ENCODE peak calls at places on chromosomes 6 and 20, in five cellular contexts. One of them, this sample, is unnamed.

GRCh38 chr20:2305946-2306345 is 10.1 kb downstream of the TGM3 start:
- DNase-seq in neural progenitor cell: peak; percentile 53
- DNase-seq in GM20000: no peak
- DNase-seq in neural crest cell: no peak
- DNase-seq in cardiac muscle cell: no peak
- DNase-seq in this sample: no peak

GRCh38 chr20:2330090-2330695 is 34.4 kb downstream of the TGM3 start:
- DNase-seq in neural progenitor cell: no peak
- DNase-seq in GM20000: no peak
- DNase-seq in neural crest cell: no peak
- DNase-seq in cardiac muscle cell: no peak
- DNase-seq in this sample: no peak

GRCh38 chr6:127938701-127939100 is 37.8 kb upstream of the THEMIS start:
- DNase-seq in neural progenitor cell: no peak
- DNase-seq in GM20000: no peak
- DNase-seq in neural crest cell: no peak
- DNase-seq in cardiac muscle cell: no peak
- DNase-seq in this sample: no peak

GRCh38 chr6:72580281-72580940 is 41.5 kb upstream of the KCNQ5 start:
- DNase-seq in neural progenitor cell: peak; percentile 36
- DNase-seq in GM20000: peak; percentile 13
- DNase-seq in neural crest cell: no peak
- DNase-seq in cardiac muscle cell: peak; percentile 49
- DNase-seq in this sample: peak; percentile 10

GRCh38 chr6:38492031-38492430 is 147.7 kb downstream of the BTBD9 start:
- DNase-seq in neural progenitor cell: peak; percentile 18
- DNase-seq in GM20000: no peak
- DNase-seq in neural crest cell: no peak
- DNase-seq in cardiac muscle cell: no peak
- DNase-seq in this sample: no peak

GRCh38 chr20:38892091-38892981 is 33.9 kb upstream of the FAM83D start:
- DNase-seq in neural progenitor cell: no peak
- DNase-seq in GM20000: peak; percentile 71
- DNase-seq in neural crest cell: no peak
- DNase-seq in cardiac muscle cell: no peak
- DNase-seq in this sample: peak; percentile 70

GRCh38 chr6:36586606-36587005 is 7.6 kb upstream of the SRSF3 start:
- DNase-seq in neural progenitor cell: no peak
- DNase-seq in GM20000: no peak
- DNase-seq in neural crest cell: no peak
- DNase-seq in cardiac muscle cell: no peak
- DNase-seq in this sample: no peak

GRCh38 chr20:33993800-33994623 is at the start of gene RALY:
- DNase-seq in neural progenitor cell: peak; percentile 94
- DNase-seq in GM20000: peak; percentile 91
- DNase-seq in neural crest cell: peak; percentile 84
- DNase-seq in cardiac muscle cell: peak; percentile 88
- DNase-seq in this sample: peak; percentile 85

GRCh38 chr6:45969026-45969425 is 46.6 kb downstream of the CLIC5 start:
- DNase-seq in neural progenitor cell: no peak
- DNase-seq in GM20000: no peak
- DNase-seq in neural crest cell: no peak
- DNase-seq in cardiac muscle cell: no peak
- DNase-seq in this sample: no peak

GRCh38 chr6:43181942-43182860 is at the start of gene CUL9:
- DNase-seq in neural progenitor cell: peak; percentile 77
- DNase-seq in GM20000: peak; percentile 91
- DNase-seq in neural crest cell: peak; percentile 43
- DNase-seq in cardiac muscle cell: peak; percentile 89
- DNase-seq in this sample: peak; percentile 94

GRCh38 chr20:20367681-20368413 is at the start of gene INSM1:
- DNase-seq in neural progenitor cell: peak; percentile 90
- DNase-seq in GM20000: peak; percentile 65
- DNase-seq in neural crest cell: peak; percentile 36
- DNase-seq in cardiac muscle cell: no peak
- DNase-seq in this sample: no peak

DNA sequence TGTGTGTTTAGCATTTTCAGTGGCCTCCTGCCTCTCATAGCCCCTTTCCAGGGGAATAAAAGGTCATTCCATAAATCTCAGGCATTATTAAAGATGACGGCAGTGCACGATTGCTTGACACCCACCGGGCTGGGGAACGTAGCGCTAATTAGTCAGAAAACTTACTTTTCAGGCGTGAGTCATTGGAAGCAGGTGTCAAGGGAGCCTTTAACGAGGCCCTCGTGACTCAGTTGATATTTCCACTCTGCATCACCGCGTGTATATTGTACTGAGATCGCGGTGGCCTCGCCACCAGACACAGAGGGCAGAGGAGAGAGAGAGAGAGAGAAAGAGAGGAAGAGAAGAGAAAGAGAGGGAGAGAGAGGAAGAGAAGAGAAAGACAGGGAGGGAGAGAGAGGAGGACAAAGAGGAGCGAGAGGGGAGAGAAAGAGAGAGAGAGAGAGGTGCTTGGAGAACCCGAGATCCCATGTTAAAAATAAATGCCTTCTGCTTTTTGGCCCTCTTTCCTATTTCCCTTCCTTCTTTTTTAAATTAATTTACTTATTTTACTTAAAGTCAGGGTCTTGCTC is 21.1 kb downstream of the KCNG1 start:
- DNase-seq in neural progenitor cell: no peak
- DNase-seq in GM20000: no peak
- DNase-seq in neural crest cell: no peak
- DNase-seq in cardiac muscle cell: no peak
- DNase-seq in this sample: no peak
- TF ChIP-seq CTCF in neural progenitor cell: no peak
- TF ChIP-seq CTCF in GM20000: no peak
- TF ChIP-seq CTCF in neural crest cell: no peak
- TF ChIP-seq CTCF in cardiac muscle cell: no peak
- TF ChIP-seq CTCF in this sample: no peak

GRCh38 chr6:87674286-87674685 is 27.7 kb downstream of the AKIRIN2 start:
- DNase-seq in neural progenitor cell: no peak
- DNase-seq in GM20000: no peak
- DNase-seq in neural crest cell: no peak
- DNase-seq in cardiac muscle cell: no peak
- DNase-seq in this sample: no peak
- TF ChIP-seq CTCF in neural progenitor cell: no peak
- TF ChIP-seq CTCF in GM20000: no peak
- TF ChIP-seq CTCF in neural crest cell: no peak
- TF ChIP-seq CTCF in cardiac muscle cell: no peak
- TF ChIP-seq CTCF in this sample: no peak

GRCh38 chr6:74404366-74404765 is 708.4 kb downstream of the CD109 start:
- DNase-seq in neural progenitor cell: no peak
- DNase-seq in GM20000: no peak
- DNase-seq in neural crest cell: no peak
- DNase-seq in cardiac muscle cell: no peak
- DNase-seq in this sample: no peak
- TF ChIP-seq CTCF in neural progenitor cell: no peak
- TF ChIP-seq CTCF in GM20000: no peak
- TF ChIP-seq CTCF in neural crest cell: no peak
- TF ChIP-seq CTCF in cardiac muscle cell: no peak
- TF ChIP-seq CTCF in this sample: no peak

GRCh38 chr6:165858571-165858970 is 195.5 kb upstream of the PDE10A start:
- DNase-seq in neural progenitor cell: peak; percentile 44
- DNase-seq in GM20000: no peak
- DNase-seq in neural crest cell: no peak
- DNase-seq in cardiac muscle cell: no peak
- DNase-seq in this sample: no peak
- TF ChIP-seq CTCF in neural progenitor cell: peak; percentile 53
- TF ChIP-seq CTCF in GM20000: no peak
- TF ChIP-seq CTCF in neural crest cell: peak; percentile 28
- TF ChIP-seq CTCF in cardiac muscle cell: peak; percentile 40
- TF ChIP-seq CTCF in this sample: no peak

GRCh38 chr6:55293116-55293515 is 34.2 kb upstream of the GFRAL start:
- DNase-seq in neural progenitor cell: peak; percentile 36
- DNase-seq in GM20000: no peak
- DNase-seq in neural crest cell: no peak
- DNase-seq in cardiac muscle cell: peak; percentile 5
- DNase-seq in this sample: peak; percentile 8
- TF ChIP-seq CTCF in neural progenitor cell: peak; percentile 63
- TF ChIP-seq CTCF in GM20000: no peak
- TF ChIP-seq CTCF in neural crest cell: peak; percentile 58
- TF ChIP-seq CTCF in cardiac muscle cell: peak; percentile 53
- TF ChIP-seq CTCF in this sample: peak; percentile 22

GRCh38 chr20:12207875-12208274 is 290.2 kb downstream of the BTBD3 start:
- DNase-seq in neural progenitor cell: peak; percentile 75
- DNase-seq in GM20000: no peak
- DNase-seq in neural crest cell: peak; percentile 54
- DNase-seq in cardiac muscle cell: peak; percentile 39
- DNase-seq in this sample: no peak
- TF ChIP-seq CTCF in neural progenitor cell: peak; percentile 71
- TF ChIP-seq CTCF in GM20000: no peak
- TF ChIP-seq CTCF in neural crest cell: peak; percentile 66
- TF ChIP-seq CTCF in cardiac muscle cell: peak; percentile 82
- TF ChIP-seq CTCF in this sample: no peak

GRCh38 chr6:144283781-144284473 is 1.2 kb upstream of the UTRN start:
- DNase-seq in neural progenitor cell: no peak
- DNase-seq in GM20000: peak; percentile 25
- DNase-seq in neural crest cell: no peak
- DNase-seq in cardiac muscle cell: peak; percentile 9
- DNase-seq in this sample: no peak
- TF ChIP-seq CTCF in neural progenitor cell: no peak
- TF ChIP-seq CTCF in GM20000: no peak
- TF ChIP-seq CTCF in neural crest cell: peak; percentile 50
- TF ChIP-seq CTCF in cardiac muscle cell: peak; percentile 23
- TF ChIP-seq CTCF in this sample: no peak

GRCh38 chr6:151647871-151648639 is 154.2 kb downstream of the CCDC170 start:
- DNase-seq in neural progenitor cell: peak; percentile 75
- DNase-seq in GM20000: no peak
- DNase-seq in neural crest cell: peak; percentile 20
- DNase-seq in cardiac muscle cell: peak; percentile 46
- DNase-seq in this sample: no peak
- TF ChIP-seq CTCF in neural progenitor cell: peak; percentile 65
- TF ChIP-seq CTCF in GM20000: peak; percentile 24
- TF ChIP-seq CTCF in neural crest cell: peak; percentile 42
- TF ChIP-seq CTCF in cardiac muscle cell: peak; percentile 16
- TF ChIP-seq CTCF in this sample: no peak

This sample was measured in GM10248.